ENCODE peak calls at places on chromosomes 3 and 15, in nine cellular contexts. T, R, D, S, Z, F, V, I and Y are unnamed samples.

GRCh38 chr3:85835857-85836470 is 877.2 kb downstream of the CADM2 start:
- DNase-seq in T (no peak), R (no peak), D (no peak), S (no peak), Z (no peak), F (no peak), V (no peak), I (no peak), Y (no peak)

GRCh38 chr3:45817788-45818523 is 21.6 kb upstream of the SLC6A20 start:
- DNase-seq in T (peak), R (peak), D (peak), S (peak), Z (peak), F (no peak), V (peak), I (peak), Y (peak)

GRCh38 chr3:185824051-185824466 is 783 bp downstream of the IGF2BP2 start:
- DNase-seq in T (no peak), R (no peak), D (peak), S (no peak), Z (no peak), F (no peak), V (peak), I (peak), Y (peak)

GRCh38 chr3:169968224-169968623 is 1.6 kb downstream of the SEC62 start:
- DNase-seq in T (no peak), R (no peak), D (no peak), S (no peak), Z (no peak), F (no peak), V (no peak), I (no peak), Y (no peak)

GRCh38 chr3:57120803-57121174 is 44.4 kb downstream of the IL17RD start:
- DNase-seq in T (no peak), R (no peak), D (no peak), S (no peak), Z (peak), F (no peak), V (no peak), I (no peak), Y (no peak)

GRCh38 chr3:155747867-155748266 is 3.0 kb upstream of the PLCH1 start:
- DNase-seq in T (no peak), R (no peak), D (no peak), S (no peak), Z (no peak), F (no peak), V (no peak), I (no peak), Y (no peak)

GRCh38 chr3:141863497-141863896 is 12.9 kb upstream of the ATP1B3 start:
- DNase-seq in T (peak), R (peak), D (no peak), S (no peak), Z (no peak), F (no peak), V (no peak), I (no peak), Y (peak)

GRCh38 chr3:123834631-123835030 is 49.5 kb downstream of the MYLK start:
- DNase-seq in T (peak), R (peak), D (no peak), S (peak), Z (peak), F (no peak), V (no peak), I (no peak), Y (peak)

GRCh38 chr3:123586966-123587365 is 2.1 kb upstream of the HACD2 start:
- DNase-seq in T (no peak), R (peak), D (no peak), S (peak), Z (peak), F (no peak), V (no peak), I (no peak), Y (peak)

GRCh38 chr3:110026421-110026820 is 689.1 kb upstream of the DPPA4 start:
- DNase-seq in T (no peak), R (peak), D (no peak), S (peak), Z (peak), F (no peak), V (no peak), I (no peak), Y (no peak)

GRCh38 chr3:127731546-127731945 is 58.8 kb downstream of the ABTB1 start:
- DNase-seq in T (no peak), R (no peak), D (no peak), S (no peak), Z (no peak), F (no peak), V (no peak), I (no peak), Y (no peak)

GRCh38 chr3:150062492-150062891 is 91.8 kb upstream of the PFN2 start:
- DNase-seq in T (peak), R (peak), D (no peak), S (peak), Z (peak), F (no peak), V (no peak), I (no peak), Y (peak)

GRCh38 chr15:70266412-70267089 is 168.8 kb upstream of the TLE3 start:
- DNase-seq in T (peak), R (peak), D (peak), S (peak), Z (no peak), F (peak), V (peak), I (peak), Y (peak)

GRCh38 chr15:63041982-63042878 is at the start of gene TPM1:
- DNase-seq in T (peak), R (peak), D (peak), S (peak), Z (peak), F (peak), V (peak), I (peak), Y (peak)

GRCh38 chr3:160447544-160447943 is 2.0 kb downstream of the TRIM59 start:
- DNase-seq in T (peak), R (peak), D (no peak), S (peak), Z (peak), F (no peak), V (no peak), I (no peak), Y (peak)

GRCh38 chr15:77905301-77905920 is 172.1 kb downstream of the TBC1D2B start:
- DNase-seq in T (no peak), R (no peak), D (no peak), S (no peak), Z (no peak), F (peak), V (no peak), I (no peak), Y (no peak)

GRCh38 chr15:77901921-77902750 is 175.4 kb downstream of the TBC1D2B start:
- DNase-seq in T (no peak), R (no peak), D (peak), S (no peak), Z (no peak), F (peak), V (peak), I (no peak), Y (no peak)

GRCh38 chr15:77901251-77901881 is 176.1 kb downstream of the TBC1D2B start:
- DNase-seq in T (no peak), R (no peak), D (peak), S (no peak), Z (no peak), F (peak), V (peak), I (no peak), Y (no peak)

GRCh38 chr15:77904901-77905300 is 172.6 kb downstream of the TBC1D2B start:
- DNase-seq in T (no peak), R (no peak), D (no peak), S (no peak), Z (no peak), F (no peak), V (no peak), I (no peak), Y (no peak)

DNA sequence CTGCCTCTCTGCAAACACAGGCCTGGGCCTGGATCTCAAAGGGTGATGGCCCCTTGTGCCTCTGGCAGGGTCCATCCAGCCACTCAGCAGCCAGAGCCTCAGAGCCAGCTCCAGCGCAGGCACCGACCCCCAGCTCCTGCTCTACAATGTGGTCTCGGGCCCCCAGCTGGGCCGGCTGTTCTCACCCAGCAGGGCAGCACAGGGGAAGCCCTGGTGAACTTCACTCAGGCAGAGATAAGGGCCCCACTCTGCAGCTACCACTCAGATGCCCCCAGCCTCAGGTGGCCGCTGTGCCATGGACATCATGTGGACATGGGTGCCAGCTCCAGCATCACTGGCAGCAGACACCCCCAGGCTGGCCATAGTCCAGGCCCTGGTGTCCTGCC is 173.1 kb downstream of the TBC1D2B start:
- DNase-seq in T (no peak), R (no peak), D (no peak), S (no peak), Z (no peak), F (peak), V (no peak), I (no peak), Y (no peak)
- TF ChIP-seq CTCF in T (no peak), R (no peak), D (no peak), S (no peak), Z (no peak), F (no peak), V (no peak), I (no peak), Y (no peak)

GRCh38 chr3:69105320-69105719 is 17.1 kb downstream of the LMOD3 start:
- DNase-seq in T (no peak), R (peak), D (no peak), S (no peak), Z (no peak), F (no peak), V (no peak), I (no peak), Y (peak)

GRCh38 chr3:69104585-69104984 is 17.8 kb downstream of the LMOD3 start:
- DNase-seq in T (no peak), R (no peak), D (no peak), S (no peak), Z (no peak), F (no peak), V (no peak), I (no peak), Y (no peak)

GRCh38 chr3:69102384-69102783 is 17.6 kb downstream of the ARL6IP5 start:
- DNase-seq in T (no peak), R (no peak), D (no peak), S (no peak), Z (no peak), F (no peak), V (no peak), I (no peak), Y (no peak)

GRCh38 chr3:69099576-69099975 is 14.8 kb downstream of the ARL6IP5 start:
- DNase-seq in T (no peak), R (no peak), D (no peak), S (no peak), Z (no peak), F (no peak), V (no peak), I (no peak), Y (no peak)

GRCh38 chr3:69103123-69103522 is 18.4 kb downstream of the ARL6IP5 start:
- DNase-seq in T (no peak), R (no peak), D (no peak), S (no peak), Z (no peak), F (no peak), V (no peak), I (no peak), Y (no peak)
- H3K4me3 ChIP-seq in T (no peak), R (no peak), D (no peak), S (no peak), Z (no peak), F (no peak), V (no peak), I (no peak), Y (no peak)

GRCh38 chr15:43793647-43794046 is 1.5 kb downstream of the SERF2 start:
- DNase-seq in T (no peak), R (no peak), D (no peak), S (no peak), Z (no peak), F (no peak), V (no peak), I (no peak), Y (no peak)

GRCh38 chr15:43795197-43795596 is 3.1 kb downstream of the SERF2 start:
- DNase-seq in T (no peak), R (no peak), D (no peak), S (no peak), Z (no peak), F (no peak), V (no peak), I (no peak), Y (no peak)

GRCh38 chr15:43794269-43795037 is 2.3 kb downstream of the SERF2 start:
- DNase-seq in T (peak), R (no peak), D (no peak), S (peak), Z (peak), F (no peak), V (no peak), I (no peak), Y (peak)

GRCh38 chr15:43791993-43792760 is at the start of gene SERF2:
- DNase-seq in T (peak), R (peak), D (peak), S (peak), Z (peak), F (peak), V (peak), I (peak), Y (peak)

DNA sequence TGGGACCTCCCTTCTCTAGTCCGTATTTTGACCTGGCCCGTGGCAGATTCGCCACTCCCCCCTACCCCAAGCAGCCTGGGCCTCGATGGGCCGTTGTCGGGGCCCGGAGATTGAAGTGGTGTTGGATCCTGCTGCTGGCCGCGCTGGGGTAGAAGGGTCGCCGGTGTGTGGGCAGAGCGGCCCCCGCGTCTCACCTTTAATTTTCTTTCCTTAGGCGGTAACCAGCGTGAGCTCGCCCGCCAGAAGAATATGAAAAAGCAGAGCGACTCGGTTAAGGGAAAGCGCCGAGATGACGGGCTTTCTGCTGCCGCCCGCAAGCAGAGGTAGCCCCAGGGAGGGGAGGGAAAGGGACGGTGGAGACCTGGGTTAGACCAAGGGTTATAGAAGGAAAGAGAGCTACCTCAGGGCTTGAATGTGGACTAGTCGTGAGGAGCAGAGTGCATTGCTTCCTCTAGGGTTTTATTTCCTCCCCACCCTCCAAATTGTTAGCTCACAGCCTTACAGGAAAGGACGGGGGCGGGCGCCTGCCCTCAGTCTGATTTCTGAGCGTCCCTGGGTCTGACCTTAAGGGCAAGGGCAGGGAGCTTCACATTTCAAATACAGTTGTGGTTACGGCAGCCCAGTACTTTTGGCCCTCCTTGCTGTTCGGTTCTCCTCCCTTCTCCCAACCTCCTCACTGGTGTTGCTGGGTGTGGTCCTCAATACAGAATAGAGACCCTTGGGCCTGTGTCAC is 807 bp downstream of the SERF2 start:
- DNase-seq in T (peak), R (peak), D (peak), S (peak), Z (peak), F (peak), V (no peak), I (peak), Y (peak)
- TF ChIP-seq CTCF in T (peak), R (peak), D (no peak), S (peak), Z (peak), F (no peak), V (no peak), I (no peak), Y (no peak)

DNA sequence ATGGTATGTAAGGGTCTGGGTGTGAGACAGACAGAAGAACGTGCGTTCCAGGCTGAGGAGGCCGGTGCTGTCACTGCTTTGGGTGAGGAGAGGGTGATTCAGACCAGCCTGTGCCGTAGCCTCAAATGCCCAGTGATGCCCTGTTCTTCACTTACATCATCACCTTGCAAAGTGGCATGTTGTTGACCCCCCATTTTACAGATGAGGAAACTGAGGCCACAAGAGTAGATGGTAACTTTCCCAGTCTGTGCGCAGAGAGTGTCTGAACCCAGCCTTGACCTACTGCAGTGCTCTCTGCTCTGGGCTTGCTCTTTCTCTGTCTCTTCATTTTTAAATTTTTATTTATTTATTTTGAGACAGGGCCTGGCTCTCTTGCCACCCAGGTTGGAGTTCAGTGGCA is 1.6 kb upstream of the CTSH start:
- DNase-seq in T (no peak), R (no peak), D (no peak), S (no peak), Z (no peak), F (no peak), V (no peak), I (no peak), Y (no peak)
- H3K4me3 ChIP-seq in T (no peak), R (no peak), D (no peak), S (no peak), Z (no peak), F (no peak), V (no peak), I (no peak), Y (no peak)

GRCh38 chr15:27714675-27715074 is 384.4 kb downstream of the OCA2 start:
- DNase-seq in T (no peak), R (no peak), D (no peak), S (no peak), Z (no peak), F (no peak), V (no peak), I (no peak), Y (no peak)
- TF ChIP-seq CTCF in T (no peak), R (no peak), D (no peak), S (no peak), Z (no peak), F (no peak), V (no peak), I (no peak), Y (no peak)

DNA sequence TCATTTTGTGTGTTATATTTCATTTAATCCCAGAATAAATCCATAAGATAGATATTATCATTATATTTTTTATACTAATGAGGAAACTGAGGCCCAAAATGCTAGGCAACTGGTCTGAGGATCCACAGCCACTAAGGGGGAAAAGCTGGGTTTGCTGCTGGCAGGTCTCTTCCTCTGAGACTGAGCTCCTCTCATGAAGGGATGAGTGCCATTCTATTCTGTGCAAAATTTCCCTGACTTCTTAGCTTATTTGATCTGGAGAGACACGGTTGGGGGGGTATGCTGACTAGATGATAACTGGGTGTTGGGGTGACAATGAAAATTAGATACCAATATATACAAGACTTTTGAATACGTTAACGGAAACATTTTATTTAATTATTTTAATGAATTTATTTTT is 1.9 kb downstream of the GCSAM start:
- DNase-seq in T (no peak), R (no peak), D (no peak), S (no peak), Z (no peak), F (no peak), V (no peak), I (no peak), Y (no peak)
- H3K4me3 ChIP-seq in T (no peak), R (no peak), D (no peak), S (no peak), Z (no peak), F (no peak), V (no peak), I (no peak), Y (no peak)

GRCh38 chr15:56492786-56493555 is 28.0 kb upstream of the MNS1 start:
- DNase-seq in T (no peak), R (no peak), D (no peak), S (no peak), Z (no peak), F (no peak), V (no peak), I (no peak), Y (no peak)
- TF ChIP-seq CTCF in T (no peak), R (no peak), D (no peak), S (no peak), Z (no peak), F (no peak), V (no peak), I (no peak), Y (no peak)

DNA sequence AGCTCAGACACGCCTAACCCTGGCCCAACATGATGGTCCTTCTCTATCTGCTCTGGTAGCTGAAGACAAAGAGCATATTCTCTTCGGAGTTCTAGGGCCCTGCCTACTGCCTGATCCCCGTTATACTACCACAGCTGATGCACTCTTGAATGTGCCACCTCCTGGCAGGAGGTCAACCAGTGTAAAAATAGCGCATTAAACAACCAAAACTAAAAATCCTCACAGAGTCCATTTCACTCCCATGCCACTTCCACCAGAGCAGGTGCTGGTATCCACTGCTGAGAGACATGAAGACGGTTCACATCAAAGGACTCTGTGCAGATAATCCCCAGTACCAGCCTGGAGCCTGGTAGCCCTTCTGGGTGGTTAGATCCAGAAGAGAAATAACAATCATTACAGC is 44.5 kb downstream of the CEP70 start:
- DNase-seq in T (no peak), R (no peak), D (no peak), S (no peak), Z (no peak), F (no peak), V (no peak), I (no peak), Y (no peak)
- H3K4me3 ChIP-seq in T (no peak), R (no peak), D (no peak), S (no peak), Z (no peak), F (no peak), V (no peak), I (no peak), Y (no peak)

GRCh38 chr3:113138839-113139743 is 72.3 kb upstream of the BOC start:
- DNase-seq in T (no peak), R (no peak), D (no peak), S (no peak), Z (no peak), F (no peak), V (no peak), I (no peak), Y (no peak)

GRCh38 chr3:113142476-113142875 is 68.9 kb upstream of the BOC start:
- DNase-seq in T (no peak), R (no peak), D (no peak), S (no peak), Z (no peak), F (no peak), V (no peak), I (no peak), Y (no peak)

GRCh38 chr3:113141543-113141942 is 69.8 kb upstream of the BOC start:
- DNase-seq in T (no peak), R (no peak), D (no peak), S (no peak), Z (no peak), F (no peak), V (no peak), I (no peak), Y (no peak)

GRCh38 chr3:113143353-113143752 is 68.0 kb upstream of the BOC start:
- DNase-seq in T (no peak), R (no peak), D (no peak), S (no peak), Z (no peak), F (no peak), V (no peak), I (no peak), Y (no peak)

GRCh38 chr3:113140876-113141275 is 70.5 kb upstream of the BOC start:
- DNase-seq in T (peak), R (no peak), D (no peak), S (peak), Z (no peak), F (no peak), V (no peak), I (no peak), Y (peak)
- TF ChIP-seq CTCF in T (no peak), R (no peak), D (no peak), S (no peak), Z (no peak), F (no peak), V (no peak), I (no peak), Y (no peak)

DNA sequence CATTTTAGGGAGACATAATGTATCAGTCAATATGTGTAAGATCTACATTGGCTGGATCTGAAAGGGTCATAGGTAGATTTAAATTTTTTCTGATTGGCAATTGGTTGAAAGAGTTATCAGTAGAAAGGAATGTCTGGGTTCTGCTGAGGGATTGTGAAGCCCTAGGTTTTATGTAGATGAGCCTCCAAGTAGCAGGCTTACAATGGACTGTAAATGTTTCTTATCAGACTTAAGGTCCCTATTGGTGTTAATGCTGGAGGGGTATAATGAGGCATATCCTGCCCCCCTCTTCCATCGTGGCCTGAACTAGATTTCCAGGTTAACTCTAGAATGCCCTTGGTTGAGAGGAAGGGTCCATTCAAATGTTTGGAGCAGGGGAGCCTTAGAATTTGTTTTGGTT is 61.8 kb upstream of the GCNT3 start:
- DNase-seq in T (no peak), R (no peak), D (no peak), S (no peak), Z (no peak), F (no peak), V (no peak), I (no peak), Y (no peak)
- H3K4me3 ChIP-seq in T (no peak), R (no peak), D (no peak), S (no peak), Z (no peak), F (no peak), V (no peak), I (no peak), Y (no peak)